ENCODE peak calls at places on chromosome 10, in five cellular contexts. One of them, this sample, is unnamed.

GRCh38 chr10:130141038-130141437 is 4.8 kb downstream of the GLRX3 start:
- DNase-seq in upper lobe of left lung: no peak
- DNase-seq in endodermal cell: no peak
- DNase-seq in prostate gland: no peak
- DNase-seq in CD8-positive, alpha-beta T cell: no peak
- DNase-seq in this sample: no peak

GRCh38 chr10:124696446-124697392 is 47.5 kb downstream of the FAM53B start:
- DNase-seq in upper lobe of left lung: no peak
- DNase-seq in endodermal cell: no peak
- DNase-seq in prostate gland: no peak
- DNase-seq in CD8-positive, alpha-beta T cell: no peak
- DNase-seq in this sample: peak

GRCh38 chr10:117631276-117632151 is 89.0 kb downstream of the EMX2 start:
- DNase-seq in upper lobe of left lung: no peak
- DNase-seq in endodermal cell: no peak
- DNase-seq in prostate gland: no peak
- DNase-seq in CD8-positive, alpha-beta T cell: no peak
- DNase-seq in this sample: no peak

GRCh38 chr10:119896937-119897336 is 4.4 kb downstream of the SEC23IP start:
- DNase-seq in upper lobe of left lung: no peak
- DNase-seq in endodermal cell: peak
- DNase-seq in prostate gland: peak
- DNase-seq in CD8-positive, alpha-beta T cell: no peak
- DNase-seq in this sample: no peak

GRCh38 chr10:24952701-24953349 is 419 bp upstream of the PRTFDC1 start:
- DNase-seq in upper lobe of left lung: peak
- DNase-seq in endodermal cell: peak
- DNase-seq in prostate gland: peak
- DNase-seq in CD8-positive, alpha-beta T cell: peak
- DNase-seq in this sample: peak

GRCh38 chr10:91239789-91240188 is 19.3 kb downstream of the PCGF5 start:
- DNase-seq in upper lobe of left lung: no peak
- DNase-seq in endodermal cell: no peak
- DNase-seq in prostate gland: no peak
- DNase-seq in CD8-positive, alpha-beta T cell: no peak
- DNase-seq in this sample: no peak

GRCh38 chr10:108735380-108735779 is 1187.9 kb downstream of the XPNPEP1 start:
- DNase-seq in upper lobe of left lung: no peak
- DNase-seq in endodermal cell: no peak
- DNase-seq in prostate gland: no peak
- DNase-seq in CD8-positive, alpha-beta T cell: no peak
- DNase-seq in this sample: no peak

GRCh38 chr10:24341371-24341770 is 132.4 kb downstream of the KIAA1217 start:
- DNase-seq in upper lobe of left lung: no peak
- DNase-seq in endodermal cell: no peak
- DNase-seq in prostate gland: no peak
- DNase-seq in CD8-positive, alpha-beta T cell: no peak
- DNase-seq in this sample: no peak

GRCh38 chr10:43234471-43235041 is 32.3 kb downstream of the RASGEF1A start:
- DNase-seq in upper lobe of left lung: no peak
- DNase-seq in endodermal cell: peak
- DNase-seq in prostate gland: no peak
- DNase-seq in CD8-positive, alpha-beta T cell: peak
- DNase-seq in this sample: no peak

GRCh38 chr10:47438857-47439474 is 44.9 kb downstream of the ANXA8 start:
- DNase-seq in upper lobe of left lung: no peak
- DNase-seq in endodermal cell: peak
- DNase-seq in prostate gland: peak
- DNase-seq in CD8-positive, alpha-beta T cell: no peak
- DNase-seq in this sample: no peak

GRCh38 chr10:21135396-21135973 is 238.4 kb upstream of the NEBL start:
- DNase-seq in upper lobe of left lung: no peak
- DNase-seq in endodermal cell: no peak
- DNase-seq in prostate gland: no peak
- DNase-seq in CD8-positive, alpha-beta T cell: no peak
- DNase-seq in this sample: no peak

GRCh38 chr10:82981137-82981723 is 1106.2 kb downstream of the NRG3 start:
- DNase-seq in upper lobe of left lung: no peak
- DNase-seq in endodermal cell: no peak
- DNase-seq in prostate gland: no peak
- DNase-seq in CD8-positive, alpha-beta T cell: no peak
- DNase-seq in this sample: no peak

GRCh38 chr10:19654576-19654975 is 161.7 kb upstream of the PLXDC2 start:
- DNase-seq in upper lobe of left lung: no peak
- DNase-seq in endodermal cell: no peak
- DNase-seq in prostate gland: no peak
- DNase-seq in CD8-positive, alpha-beta T cell: no peak
- DNase-seq in this sample: no peak

GRCh38 chr10:112938808-112939482 is 11.1 kb upstream of the TCF7L2 start:
- DNase-seq in upper lobe of left lung: no peak
- DNase-seq in endodermal cell: peak
- DNase-seq in prostate gland: no peak
- DNase-seq in CD8-positive, alpha-beta T cell: no peak
- DNase-seq in this sample: no peak

GRCh38 chr10:27190508-27190907 is 35.4 kb downstream of the MASTL start:
- DNase-seq in upper lobe of left lung: no peak
- DNase-seq in endodermal cell: no peak
- DNase-seq in prostate gland: no peak
- DNase-seq in CD8-positive, alpha-beta T cell: no peak
- DNase-seq in this sample: no peak

GRCh38 chr10:63717089-63717715 is 196.0 kb downstream of the REEP3 start:
- DNase-seq in upper lobe of left lung: no peak
- DNase-seq in endodermal cell: no peak
- DNase-seq in prostate gland: no peak
- DNase-seq in CD8-positive, alpha-beta T cell: no peak
- DNase-seq in this sample: no peak

GRCh38 chr10:77873558-77874380 is 52.8 kb downstream of the DLG5 start:
- DNase-seq in upper lobe of left lung: peak
- DNase-seq in endodermal cell: no peak
- DNase-seq in prostate gland: peak
- DNase-seq in CD8-positive, alpha-beta T cell: peak
- DNase-seq in this sample: peak

GRCh38 chr10:3791974-3792633 is 7.1 kb upstream of the KLF6 start:
- DNase-seq in upper lobe of left lung: no peak
- DNase-seq in endodermal cell: peak
- DNase-seq in prostate gland: no peak
- DNase-seq in CD8-positive, alpha-beta T cell: no peak
- DNase-seq in this sample: no peak

GRCh38 chr10:3790272-3790671 is 5.3 kb upstream of the KLF6 start:
- DNase-seq in upper lobe of left lung: no peak
- DNase-seq in endodermal cell: peak
- DNase-seq in prostate gland: no peak
- DNase-seq in CD8-positive, alpha-beta T cell: no peak
- DNase-seq in this sample: no peak

GRCh38 chr10:3793553-3793952 is 8.5 kb upstream of the KLF6 start:
- DNase-seq in upper lobe of left lung: no peak
- DNase-seq in endodermal cell: no peak
- DNase-seq in prostate gland: no peak
- DNase-seq in CD8-positive, alpha-beta T cell: no peak
- DNase-seq in this sample: no peak

GRCh38 chr10:3790858-3791257 is 5.8 kb upstream of the KLF6 start:
- DNase-seq in upper lobe of left lung: no peak
- DNase-seq in endodermal cell: peak
- DNase-seq in prostate gland: no peak
- DNase-seq in CD8-positive, alpha-beta T cell: no peak
- DNase-seq in this sample: no peak

GRCh38 chr10:3792710-3793219 is 7.8 kb upstream of the KLF6 start:
- DNase-seq in upper lobe of left lung: no peak
- DNase-seq in endodermal cell: no peak
- DNase-seq in prostate gland: no peak
- DNase-seq in CD8-positive, alpha-beta T cell: no peak
- DNase-seq in this sample: no peak
- H3K27ac ChIP-seq in upper lobe of left lung: no peak
- H3K27ac ChIP-seq in endodermal cell: peak
- H3K27ac ChIP-seq in prostate gland: no peak
- H3K27ac ChIP-seq in CD8-positive, alpha-beta T cell: no peak
- H3K27ac ChIP-seq in this sample: no peak

DNA sequence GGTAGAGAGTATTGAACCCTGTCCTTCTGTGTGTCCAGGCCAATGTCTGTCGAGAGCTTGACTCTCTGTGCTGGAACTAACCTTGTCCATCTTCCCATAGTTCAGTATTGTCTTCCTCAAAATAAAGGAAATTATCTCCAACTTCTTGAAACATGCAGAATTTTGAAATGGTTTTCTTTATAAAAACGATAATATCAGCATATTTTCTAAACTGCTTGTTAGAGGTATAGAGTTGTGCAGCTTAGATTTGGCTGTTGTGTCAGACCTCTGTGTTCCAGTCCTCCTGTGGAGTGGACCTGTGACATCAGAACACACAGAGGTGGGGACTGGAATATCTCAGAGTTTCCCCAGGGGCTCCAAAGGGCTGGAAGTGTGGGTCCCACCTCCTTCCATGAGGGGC is 22.2 kb upstream of the AKR1E2 start:
- DNase-seq in upper lobe of left lung: no peak
- DNase-seq in endodermal cell: no peak
- DNase-seq in prostate gland: no peak
- DNase-seq in CD8-positive, alpha-beta T cell: no peak
- DNase-seq in this sample: no peak
- H3K27ac ChIP-seq in upper lobe of left lung: no peak
- H3K27ac ChIP-seq in endodermal cell: no peak
- H3K27ac ChIP-seq in prostate gland: no peak
- H3K27ac ChIP-seq in CD8-positive, alpha-beta T cell: no peak
- H3K27ac ChIP-seq in this sample: no peak

GRCh38 chr10:114335614-114336013 is 68.7 kb downstream of the AFAP1L2 start:
- DNase-seq in upper lobe of left lung: no peak
- DNase-seq in endodermal cell: no peak
- DNase-seq in prostate gland: no peak
- DNase-seq in CD8-positive, alpha-beta T cell: no peak
- DNase-seq in this sample: no peak

GRCh38 chr10:114332301-114332797 is 72.0 kb downstream of the AFAP1L2 start:
- DNase-seq in upper lobe of left lung: no peak
- DNase-seq in endodermal cell: peak
- DNase-seq in prostate gland: no peak
- DNase-seq in CD8-positive, alpha-beta T cell: no peak
- DNase-seq in this sample: no peak

GRCh38 chr10:114328876-114329275 is 75.4 kb downstream of the AFAP1L2 start:
- DNase-seq in upper lobe of left lung: no peak
- DNase-seq in endodermal cell: no peak
- DNase-seq in prostate gland: peak
- DNase-seq in CD8-positive, alpha-beta T cell: no peak
- DNase-seq in this sample: no peak

GRCh38 chr10:114334301-114334700 is 70.0 kb downstream of the AFAP1L2 start:
- DNase-seq in upper lobe of left lung: no peak
- DNase-seq in endodermal cell: no peak
- DNase-seq in prostate gland: no peak
- DNase-seq in CD8-positive, alpha-beta T cell: no peak
- DNase-seq in this sample: no peak

DNA sequence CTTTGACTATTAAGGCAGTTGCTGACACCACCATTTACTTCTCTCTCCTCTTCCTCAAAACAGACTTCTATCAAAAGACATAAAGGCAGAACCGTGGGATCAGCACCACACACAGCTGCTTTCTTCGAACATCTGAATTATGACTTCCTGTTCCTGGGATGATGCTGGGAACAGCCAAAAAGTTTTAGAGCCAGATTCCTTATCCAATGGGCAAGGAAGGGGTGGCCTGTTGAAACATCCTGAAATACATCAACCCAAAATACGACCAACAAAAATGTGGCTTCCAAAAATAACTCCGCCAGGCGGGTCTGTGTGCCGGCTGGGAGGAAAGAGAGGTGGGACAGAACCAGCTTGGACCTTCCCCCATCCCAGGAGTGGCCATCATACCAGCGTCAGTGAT is 71.5 kb downstream of the AFAP1L2 start:
- DNase-seq in upper lobe of left lung: no peak
- DNase-seq in endodermal cell: no peak
- DNase-seq in prostate gland: no peak
- DNase-seq in CD8-positive, alpha-beta T cell: no peak
- DNase-seq in this sample: no peak
- H3K27ac ChIP-seq in upper lobe of left lung: no peak
- H3K27ac ChIP-seq in endodermal cell: no peak
- H3K27ac ChIP-seq in prostate gland: no peak
- H3K27ac ChIP-seq in CD8-positive, alpha-beta T cell: no peak
- H3K27ac ChIP-seq in this sample: no peak

GRCh38 chr10:14664345-14664744 is 110.4 kb downstream of the FAM107B start:
- DNase-seq in upper lobe of left lung: no peak
- DNase-seq in endodermal cell: no peak
- DNase-seq in prostate gland: no peak
- DNase-seq in CD8-positive, alpha-beta T cell: no peak
- DNase-seq in this sample: no peak

GRCh38 chr10:14658331-14659122 is 116.2 kb downstream of the FAM107B start:
- DNase-seq in upper lobe of left lung: no peak
- DNase-seq in endodermal cell: no peak
- DNase-seq in prostate gland: no peak
- DNase-seq in CD8-positive, alpha-beta T cell: peak
- DNase-seq in this sample: peak

GRCh38 chr10:14659626-14660196 is 115.0 kb downstream of the FAM107B start:
- DNase-seq in upper lobe of left lung: no peak
- DNase-seq in endodermal cell: no peak
- DNase-seq in prostate gland: no peak
- DNase-seq in CD8-positive, alpha-beta T cell: peak
- DNase-seq in this sample: peak

GRCh38 chr10:14661818-14662217 is 112.9 kb downstream of the FAM107B start:
- DNase-seq in upper lobe of left lung: no peak
- DNase-seq in endodermal cell: no peak
- DNase-seq in prostate gland: no peak
- DNase-seq in CD8-positive, alpha-beta T cell: peak
- DNase-seq in this sample: no peak

GRCh38 chr10:14660872-14661271 is 113.8 kb downstream of the FAM107B start:
- DNase-seq in upper lobe of left lung: no peak
- DNase-seq in endodermal cell: no peak
- DNase-seq in prostate gland: no peak
- DNase-seq in CD8-positive, alpha-beta T cell: peak
- DNase-seq in this sample: no peak
- H3K27ac ChIP-seq in upper lobe of left lung: no peak
- H3K27ac ChIP-seq in endodermal cell: no peak
- H3K27ac ChIP-seq in prostate gland: no peak
- H3K27ac ChIP-seq in CD8-positive, alpha-beta T cell: no peak
- H3K27ac ChIP-seq in this sample: no peak

DNA sequence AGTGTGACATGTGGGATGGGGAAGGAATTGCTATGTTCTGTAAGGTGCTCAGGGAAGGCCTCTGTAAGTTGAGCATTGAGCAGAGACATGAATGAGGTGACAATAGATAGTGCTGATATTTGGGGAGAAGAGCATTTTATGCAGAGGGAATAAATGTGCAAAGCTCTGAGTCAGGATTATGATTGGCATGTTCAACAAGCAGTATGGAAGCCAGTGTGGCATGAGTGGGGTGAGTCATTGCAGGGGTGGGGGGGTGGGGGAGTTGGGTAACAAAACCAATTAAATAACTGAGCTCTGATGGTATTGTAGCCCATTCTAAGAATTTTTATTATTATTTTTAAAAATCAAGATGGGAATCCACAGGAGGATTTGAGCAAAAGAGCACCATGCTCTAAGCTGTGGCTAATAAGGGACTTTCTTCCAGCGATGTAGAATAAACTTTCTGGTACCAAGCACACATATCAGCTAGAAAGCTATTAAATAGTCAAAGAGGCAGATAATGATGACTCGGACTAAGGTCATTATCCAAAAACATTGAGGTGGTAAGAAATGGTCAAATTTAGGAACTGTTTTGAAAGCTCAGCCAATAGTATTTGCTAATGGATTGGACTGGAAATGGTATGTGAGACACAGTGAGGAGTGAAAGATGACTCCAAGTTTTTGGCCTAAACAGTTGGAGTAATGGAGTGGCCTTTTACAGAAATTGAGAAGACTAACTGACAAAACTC is 96.4 kb downstream of the PRKG1 start:
- DNase-seq in upper lobe of left lung: no peak
- DNase-seq in endodermal cell: no peak
- DNase-seq in prostate gland: no peak
- DNase-seq in CD8-positive, alpha-beta T cell: no peak
- DNase-seq in this sample: no peak
- H3K27ac ChIP-seq in upper lobe of left lung: no peak
- H3K27ac ChIP-seq in endodermal cell: no peak
- H3K27ac ChIP-seq in prostate gland: no peak
- H3K27ac ChIP-seq in CD8-positive, alpha-beta T cell: no peak
- H3K27ac ChIP-seq in this sample: no peak

This sample was measured in CD4-positive, CD25-positive, alpha-beta regulatory T cell.